ENCODE peak calls at places on chromosomes 11 and 22, in nine cellular contexts. U, I, M, O, C, E, B, D and Y are unnamed samples.

GRCh38 chr11:33384251-33384650 is 127.1 kb downstream of the HIPK3 start:
- DNase-seq in U (no peak), I (no peak), M (no peak), O (no peak), C (no peak), E (no peak), B (no peak), D (no peak), Y (no peak)

GRCh38 chr11:92225563-92226308 is 1.1 kb downstream of the FAT3 start:
- DNase-seq in U (no peak), I (no peak), M (no peak), O (no peak), C (no peak), E (peak; percentile 75), B (no peak), D (no peak), Y (no peak)

GRCh38 chr22:20117656-20118571 is 888 bp upstream of the TRMT2A start:
- DNase-seq in U (peak; percentile 59), I (peak; percentile 54), M (no peak), O (no peak), C (no peak), E (peak; percentile 30), B (no peak), D (peak; percentile 42), Y (peak; percentile 56)

GRCh38 chr11:108498046-108498815 is at the start of gene POGLUT3:
- DNase-seq in U (peak; percentile 68), I (peak; percentile 50), M (peak; percentile 63), O (no peak), C (no peak), E (peak; percentile 91), B (peak; percentile 40), D (peak; percentile 86), Y (peak; percentile 65)

GRCh38 chr22:39518996-39519680 is 1.2 kb upstream of the ATF4 start:
- DNase-seq in U (no peak), I (no peak), M (no peak), O (no peak), C (no peak), E (peak; percentile 39), B (no peak), D (no peak), Y (no peak)

GRCh38 chr11:104668797-104669463 is 229.3 kb downstream of the CASP12 start:
- DNase-seq in U (no peak), I (no peak), M (no peak), O (peak; percentile 72), C (peak; percentile 71), E (no peak), B (no peak), D (peak; percentile 88), Y (no peak)

GRCh38 chr11:20045098-20045688 is 115.1 kb downstream of the DBX1 start:
- DNase-seq in U (no peak), I (no peak), M (no peak), O (no peak), C (no peak), E (no peak), B (no peak), D (no peak), Y (no peak)

GRCh38 chr22:29510542-29510941 is 30.5 kb downstream of the NEFH start:
- DNase-seq in U (no peak), I (no peak), M (no peak), O (no peak), C (no peak), E (no peak), B (no peak), D (no peak), Y (no peak)

GRCh38 chr22:50548046-50548912 is 2.6 kb downstream of the KLHDC7B start:
- DNase-seq in U (peak; percentile 81), I (no peak), M (no peak), O (no peak), C (no peak), E (no peak), B (no peak), D (peak; percentile 80), Y (peak; percentile 77)

GRCh38 chr11:34653851-34654490 is 33.1 kb downstream of the EHF start:
- DNase-seq in U (no peak), I (no peak), M (no peak), O (peak; percentile 80), C (peak; percentile 99), E (no peak), B (peak; percentile 27), D (peak; percentile 8), Y (no peak)

GRCh38 chr11:41201156-41201555 is 258.3 kb downstream of the LRRC4C start:
- DNase-seq in U (peak; percentile 5), I (peak; percentile 3), M (no peak), O (no peak), C (no peak), E (peak; percentile 26), B (peak; percentile 26), D (peak; percentile 50), Y (no peak)

GRCh38 chr11:75024764-75025211 is 36.1 kb downstream of the NEU3 start:
- DNase-seq in U (no peak), I (no peak), M (no peak), O (no peak), C (no peak), E (peak; percentile 15), B (no peak), D (no peak), Y (no peak)

GRCh38 chr11:80855975-80856524 is 1415.2 kb upstream of the TENM4 start:
- DNase-seq in U (no peak), I (no peak), M (no peak), O (peak; percentile 7), C (peak; percentile 21), E (no peak), B (no peak), D (no peak), Y (no peak)

GRCh38 chr22:43152355-43153071 is 1.2 kb downstream of the TSPO start:
- DNase-seq in U (no peak), I (peak; percentile 50), M (no peak), O (no peak), C (no peak), E (peak; percentile 55), B (peak; percentile 47), D (peak; percentile 58), Y (no peak)

GRCh38 chr11:104060004-104060403 is 23.6 kb downstream of the DDI1 start:
- DNase-seq in U (no peak), I (no peak), M (no peak), O (no peak), C (no peak), E (no peak), B (no peak), D (no peak), Y (no peak)

GRCh38 chr22:19735665-19736510 is 12.5 kb downstream of the GP1BB start:
- DNase-seq in U (no peak), I (no peak), M (no peak), O (no peak), C (no peak), E (no peak), B (no peak), D (no peak), Y (no peak)

GRCh38 chr22:38454361-38455062 is 487 bp downstream of the KCNJ4 start:
- DNase-seq in U (peak; percentile 72), I (no peak), M (no peak), O (no peak), C (no peak), E (peak; percentile 7), B (no peak), D (peak; percentile 29), Y (no peak)

GRCh38 chr11:28701760-28702449 is 593.7 kb downstream of the METTL15 start:
- DNase-seq in U (no peak), I (no peak), M (no peak), O (no peak), C (no peak), E (no peak), B (peak; percentile 33), D (no peak), Y (no peak)